ENCODE peak calls at places on chromosomes 11 and 22, in nine cellular contexts. M, G, I, E, Q, T, Y, K and O are unnamed samples.

GRCh38 chr11:10295056-10295901 is 1.3 kb upstream of the SBF2 start:
- DNase-seq in M (no peak), G (no peak), I (no peak), E (no peak), Q (no peak), T (no peak), Y (no peak), K (no peak), O (no peak)

GRCh38 chr11:17528181-17528691 is 16.0 kb downstream of the USH1C start:
- DNase-seq in M (peak; percentile 29), G (peak; percentile 30), I (peak; percentile 24), E (peak; percentile 87), Q (peak; percentile 11), T (peak; percentile 54), Y (no peak), K (peak; percentile 28), O (no peak)

GRCh38 chr22:39959640-39960447 is at the start of gene TMA7B:
- DNase-seq in M (no peak), G (peak; percentile 58), I (peak; percentile 43), E (peak; percentile 59), Q (peak; percentile 74), T (peak; percentile 49), Y (no peak), K (peak; percentile 75), O (no peak)

GRCh38 chr22:20749453-20749852 is 24.5 kb upstream of the SERPIND1 start:
- DNase-seq in M (no peak), G (no peak), I (no peak), E (no peak), Q (no peak), T (no peak), Y (no peak), K (no peak), O (no peak)

GRCh38 chr11:37533830-37534229 is 935.8 kb upstream of the RAG2 start:
- DNase-seq in M (no peak), G (no peak), I (no peak), E (no peak), Q (no peak), T (no peak), Y (no peak), K (no peak), O (no peak)

GRCh38 chr11:75031771-75032549 is 43.2 kb downstream of the NEU3 start:
- DNase-seq in M (peak; percentile 39), G (peak; percentile 61), I (peak; percentile 60), E (peak; percentile 93), Q (peak; percentile 54), T (peak; percentile 62), Y (peak; percentile 72), K (peak; percentile 78), O (peak; percentile 76)

GRCh38 chr11:85182437-85183109 is 444.6 kb downstream of the DLG2 start:
- DNase-seq in M (no peak), G (no peak), I (no peak), E (peak; percentile 87), Q (peak; percentile 75), T (peak; percentile 73), Y (no peak), K (peak; percentile 35), O (no peak)

GRCh38 chr11:60528934-60529333 is 13.7 kb downstream of the MS4A13 start:
- DNase-seq in M (no peak), G (no peak), I (no peak), E (no peak), Q (no peak), T (no peak), Y (no peak), K (no peak), O (no peak)

GRCh38 chr22:21961886-21962654 is 9.4 kb upstream of the PPM1F start:
- DNase-seq in M (no peak), G (peak; percentile 23), I (no peak), E (no peak), Q (peak; percentile 41), T (peak; percentile 41), Y (no peak), K (peak; percentile 72), O (no peak)

GRCh38 chr11:12770966-12771597 is 96.9 kb downstream of the TEAD1 start:
- DNase-seq in M (no peak), G (no peak), I (no peak), E (no peak), Q (no peak), T (no peak), Y (no peak), K (no peak), O (no peak)

GRCh38 chr11:126403658-126404057 is 48.2 kb downstream of the ST3GAL4 start:
- DNase-seq in M (no peak), G (no peak), I (no peak), E (no peak), Q (peak; percentile 16), T (no peak), Y (no peak), K (no peak), O (no peak)

GRCh38 chr22:46963672-46964545 is 201.5 kb downstream of the TBC1D22A start:
- DNase-seq in M (no peak), G (no peak), I (no peak), E (no peak), Q (no peak), T (no peak), Y (peak; percentile 52), K (no peak), O (no peak)

DNA sequence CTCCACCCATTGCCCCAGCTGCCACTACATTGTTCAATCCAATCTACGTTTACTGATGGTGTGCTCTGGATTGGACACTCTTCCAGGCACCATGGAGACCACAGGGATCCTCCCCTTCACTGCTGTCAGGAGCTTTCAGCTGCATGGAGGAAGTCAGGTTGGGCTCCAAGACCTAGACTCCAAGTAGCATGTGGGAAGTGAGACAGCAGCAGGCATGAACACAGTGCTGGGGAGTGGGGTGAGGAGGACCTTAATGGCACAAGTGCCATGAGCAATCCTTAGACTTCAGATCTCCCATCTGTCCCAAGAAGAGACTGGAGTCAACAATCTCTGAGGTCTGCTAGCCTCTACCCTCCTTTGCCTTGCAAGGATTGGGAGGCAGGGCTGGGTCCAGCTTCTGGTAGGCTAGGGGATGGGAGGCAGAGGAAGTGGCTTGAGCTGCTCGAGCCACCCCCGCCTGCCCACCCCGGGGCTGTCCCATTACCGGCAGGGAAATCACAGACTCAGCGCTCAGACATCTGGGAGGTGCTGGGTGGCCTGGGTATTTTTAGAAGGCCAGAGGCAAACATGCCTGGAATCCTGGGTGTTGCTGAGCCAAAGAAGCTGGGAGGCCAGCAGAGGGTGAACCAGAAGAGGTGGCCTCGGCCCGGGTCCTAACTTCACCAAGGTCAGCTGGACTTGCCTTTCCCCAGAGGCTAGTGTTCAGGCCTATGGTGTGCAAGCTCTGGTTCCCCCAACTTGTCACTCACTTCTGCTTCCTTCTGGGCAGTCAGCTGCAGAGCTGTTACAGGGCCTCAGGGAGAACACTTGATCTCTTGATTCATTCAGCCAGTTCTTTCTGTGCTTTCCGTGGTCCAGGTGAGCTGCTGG is 15.3 kb upstream of the FCHSD2 start:
- DNase-seq in M (peak; percentile 24), G (peak; percentile 89), I (no peak), E (no peak), Q (peak; percentile 82), T (peak; percentile 59), Y (peak; percentile 62), K (peak; percentile 81), O (no peak)
- TF ChIP-seq CTCF in M (no peak), G (no peak), I (no peak), E (no peak), Q (no peak), T (no peak), Y (no peak), K (no peak), O (no peak)

GRCh38 chr22:45163074-45163416 is 680 bp upstream of the NUP50 start:
- DNase-seq in M (no peak), G (peak; percentile 26), I (no peak), E (peak; percentile 51), Q (peak; percentile 49), T (no peak), Y (peak; percentile 71), K (peak; percentile 54), O (no peak)

GRCh38 chr22:45166935-45167334 is 3.2 kb downstream of the NUP50 start:
- DNase-seq in M (no peak), G (no peak), I (no peak), E (no peak), Q (no peak), T (no peak), Y (no peak), K (no peak), O (no peak)

GRCh38 chr22:45164217-45165123 is 745 bp downstream of the NUP50 start:
- DNase-seq in M (peak; percentile 36), G (no peak), I (peak; percentile 26), E (peak; percentile 45), Q (peak; percentile 33), T (no peak), Y (peak; percentile 75), K (no peak), O (no peak)

GRCh38 chr22:45162531-45162930 is 1.2 kb upstream of the NUP50 start:
- DNase-seq in M (no peak), G (no peak), I (no peak), E (peak; percentile 34), Q (peak; percentile 32), T (no peak), Y (no peak), K (no peak), O (no peak)

DNA sequence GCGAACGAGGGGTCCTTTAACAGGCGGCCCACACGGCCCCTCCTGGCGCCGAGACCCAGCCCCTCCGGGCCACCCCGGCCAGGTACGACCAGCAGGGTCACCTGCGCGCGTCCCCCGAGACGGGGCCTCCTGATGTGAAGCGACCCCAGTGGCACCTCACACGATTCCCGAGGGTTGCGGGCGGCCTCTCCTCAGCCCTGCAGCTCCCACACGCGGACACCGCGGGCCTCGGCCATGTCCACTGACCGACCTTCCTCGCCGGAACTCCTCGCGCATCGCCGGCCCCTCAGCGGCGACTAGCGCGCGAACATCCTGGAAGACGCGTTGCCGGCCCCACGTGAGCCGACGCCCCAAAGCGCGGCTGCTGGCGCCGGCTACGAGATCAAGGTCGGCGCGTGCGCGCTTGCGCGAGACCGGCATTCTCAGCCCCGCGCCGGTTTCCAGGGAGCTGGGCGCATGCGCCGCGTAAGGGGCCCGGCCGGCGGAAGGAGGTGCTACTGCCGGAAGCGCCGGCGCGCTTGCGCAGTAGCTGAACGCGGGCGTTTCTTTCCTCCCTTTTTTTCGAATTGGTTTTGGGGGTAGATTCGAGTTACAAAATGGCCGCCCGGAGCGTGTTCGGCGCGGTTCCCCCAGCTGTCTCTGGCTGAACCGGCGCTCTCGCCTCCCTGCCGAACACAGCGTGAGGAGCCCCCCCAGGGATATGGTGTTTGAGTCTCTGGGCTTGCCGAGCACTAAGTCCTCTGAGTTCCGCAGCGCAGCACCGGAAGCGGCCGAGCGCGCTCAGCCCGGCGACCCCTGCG is at the start of gene NUP50:
- DNase-seq in M (peak; percentile 95), G (peak; percentile 95), I (peak; percentile 94), E (peak; percentile 98), Q (peak; percentile 93), T (peak; percentile 91), Y (peak; percentile 97), K (peak; percentile 96), O (peak; percentile 79)
- TF ChIP-seq CTCF in M (no peak), G (no peak), I (no peak), E (no peak), Q (no peak), T (peak; percentile 1), Y (no peak), K (peak; percentile 19), O (no peak)

GRCh38 chr11:80727315-80727714 is 1286.5 kb upstream of the TENM4 start:
- DNase-seq in M (no peak), G (no peak), I (no peak), E (peak; percentile 81), Q (peak; percentile 1), T (peak; percentile 27), Y (no peak), K (no peak), O (no peak)
- TF ChIP-seq CTCF in M (no peak), G (no peak), I (no peak), E (peak; percentile 69), Q (peak; percentile 19), T (peak; percentile 47), Y (no peak), K (no peak), O (no peak)

GRCh38 chr11:76947190-76947589 is 86.5 kb downstream of the ACER3 start:
- DNase-seq in M (no peak), G (no peak), I (no peak), E (no peak), Q (no peak), T (no peak), Y (no peak), K (no peak), O (no peak)
- TF ChIP-seq CTCF in M (no peak), G (no peak), I (no peak), E (no peak), Q (no peak), T (no peak), Y (no peak), K (no peak), O (no peak)